ENCODE peak calls at places on chromosome 15, in ten cellular contexts. One of them, this sample, is unnamed.

GRCh38 chr15:69554321-69554961 is 101.8 kb downstream of the RPLP1 start:
- DNase-seq in MM.1S: no peak
- DNase-seq in thyroid gland: no peak
- DNase-seq in Panc1: no peak
- DNase-seq in pancreas: no peak
- DNase-seq in spleen: no peak
- DNase-seq in aorta: no peak
- DNase-seq in CD8-positive, alpha-beta T cell: no peak
- DNase-seq in HepG2: peak; percentile 14
- DNase-seq in stomach: peak; percentile 40
- DNase-seq in this sample: peak; percentile 100

GRCh38 chr15:57505949-57506391 is 85.7 kb upstream of the MYZAP start:
- DNase-seq in MM.1S: no peak
- DNase-seq in thyroid gland: peak; percentile 91
- DNase-seq in Panc1: no peak
- DNase-seq in pancreas: peak; percentile 92
- DNase-seq in spleen: no peak
- DNase-seq in aorta: peak; percentile 76
- DNase-seq in CD8-positive, alpha-beta T cell: no peak
- DNase-seq in HepG2: no peak
- DNase-seq in stomach: peak; percentile 90
- DNase-seq in this sample: no peak

GRCh38 chr15:85756411-85757072 is 38.2 kb downstream of the KLHL25 start:
- DNase-seq in MM.1S: no peak
- DNase-seq in thyroid gland: no peak
- DNase-seq in Panc1: no peak
- DNase-seq in pancreas: no peak
- DNase-seq in spleen: peak; percentile 51
- DNase-seq in aorta: no peak
- DNase-seq in CD8-positive, alpha-beta T cell: no peak
- DNase-seq in HepG2: no peak
- DNase-seq in stomach: no peak
- DNase-seq in this sample: no peak

GRCh38 chr15:67133738-67134576 is 68.6 kb downstream of the SMAD3 start:
- DNase-seq in MM.1S: peak; percentile 83
- DNase-seq in thyroid gland: peak; percentile 70
- DNase-seq in Panc1: no peak
- DNase-seq in pancreas: no peak
- DNase-seq in spleen: no peak
- DNase-seq in aorta: no peak
- DNase-seq in CD8-positive, alpha-beta T cell: peak; percentile 79
- DNase-seq in HepG2: no peak
- DNase-seq in stomach: no peak
- DNase-seq in this sample: no peak

GRCh38 chr15:80932989-80933388 is 56.6 kb downstream of the MESD start:
- DNase-seq in MM.1S: no peak
- DNase-seq in thyroid gland: no peak
- DNase-seq in Panc1: no peak
- DNase-seq in pancreas: no peak
- DNase-seq in spleen: peak; percentile 60
- DNase-seq in aorta: peak; percentile 66
- DNase-seq in CD8-positive, alpha-beta T cell: no peak
- DNase-seq in HepG2: no peak
- DNase-seq in stomach: no peak
- DNase-seq in this sample: no peak

GRCh38 chr15:51869074-51869425 is 39.6 kb downstream of the TMOD3 start:
- DNase-seq in MM.1S: no peak
- DNase-seq in thyroid gland: no peak
- DNase-seq in Panc1: no peak
- DNase-seq in pancreas: no peak
- DNase-seq in spleen: no peak
- DNase-seq in aorta: no peak
- DNase-seq in CD8-positive, alpha-beta T cell: no peak
- DNase-seq in HepG2: peak; percentile 36
- DNase-seq in stomach: no peak
- DNase-seq in this sample: peak; percentile 22

GRCh38 chr15:101027273-101027901 is 108.2 kb downstream of the LRRK1 start:
- DNase-seq in MM.1S: no peak
- DNase-seq in thyroid gland: no peak
- DNase-seq in Panc1: no peak
- DNase-seq in pancreas: peak; percentile 14
- DNase-seq in spleen: peak; percentile 75
- DNase-seq in aorta: peak; percentile 27
- DNase-seq in CD8-positive, alpha-beta T cell: no peak
- DNase-seq in HepG2: no peak
- DNase-seq in stomach: peak; percentile 25
- DNase-seq in this sample: no peak

GRCh38 chr15:90060797-90061196 is 41.5 kb downstream of the IDH2 start:
- DNase-seq in MM.1S: no peak
- DNase-seq in thyroid gland: no peak
- DNase-seq in Panc1: no peak
- DNase-seq in pancreas: no peak
- DNase-seq in spleen: no peak
- DNase-seq in aorta: no peak
- DNase-seq in CD8-positive, alpha-beta T cell: no peak
- DNase-seq in HepG2: no peak
- DNase-seq in stomach: no peak
- DNase-seq in this sample: no peak

GRCh38 chr15:93415576-93415975 is 326.6 kb upstream of the RGMA start:
- DNase-seq in MM.1S: no peak
- DNase-seq in thyroid gland: no peak
- DNase-seq in Panc1: no peak
- DNase-seq in pancreas: no peak
- DNase-seq in spleen: no peak
- DNase-seq in aorta: no peak
- DNase-seq in CD8-positive, alpha-beta T cell: no peak
- DNase-seq in HepG2: no peak
- DNase-seq in stomach: no peak
- DNase-seq in this sample: no peak

GRCh38 chr15:93413745-93414144 is 324.7 kb upstream of the RGMA start:
- DNase-seq in MM.1S: peak; percentile 6
- DNase-seq in thyroid gland: no peak
- DNase-seq in Panc1: no peak
- DNase-seq in pancreas: no peak
- DNase-seq in spleen: no peak
- DNase-seq in aorta: no peak
- DNase-seq in CD8-positive, alpha-beta T cell: no peak
- DNase-seq in HepG2: no peak
- DNase-seq in stomach: no peak
- DNase-seq in this sample: no peak

GRCh38 chr15:93418566-93418965 is 329.6 kb upstream of the RGMA start:
- DNase-seq in MM.1S: no peak
- DNase-seq in thyroid gland: no peak
- DNase-seq in Panc1: no peak
- DNase-seq in pancreas: no peak
- DNase-seq in spleen: no peak
- DNase-seq in aorta: no peak
- DNase-seq in CD8-positive, alpha-beta T cell: no peak
- DNase-seq in HepG2: no peak
- DNase-seq in stomach: no peak
- DNase-seq in this sample: no peak

GRCh38 chr15:93417156-93418077 is 328.4 kb upstream of the RGMA start:
- DNase-seq in MM.1S: no peak
- DNase-seq in thyroid gland: no peak
- DNase-seq in Panc1: no peak
- DNase-seq in pancreas: no peak
- DNase-seq in spleen: no peak
- DNase-seq in aorta: no peak
- DNase-seq in CD8-positive, alpha-beta T cell: no peak
- DNase-seq in HepG2: no peak
- DNase-seq in stomach: no peak
- DNase-seq in this sample: no peak

DNA sequence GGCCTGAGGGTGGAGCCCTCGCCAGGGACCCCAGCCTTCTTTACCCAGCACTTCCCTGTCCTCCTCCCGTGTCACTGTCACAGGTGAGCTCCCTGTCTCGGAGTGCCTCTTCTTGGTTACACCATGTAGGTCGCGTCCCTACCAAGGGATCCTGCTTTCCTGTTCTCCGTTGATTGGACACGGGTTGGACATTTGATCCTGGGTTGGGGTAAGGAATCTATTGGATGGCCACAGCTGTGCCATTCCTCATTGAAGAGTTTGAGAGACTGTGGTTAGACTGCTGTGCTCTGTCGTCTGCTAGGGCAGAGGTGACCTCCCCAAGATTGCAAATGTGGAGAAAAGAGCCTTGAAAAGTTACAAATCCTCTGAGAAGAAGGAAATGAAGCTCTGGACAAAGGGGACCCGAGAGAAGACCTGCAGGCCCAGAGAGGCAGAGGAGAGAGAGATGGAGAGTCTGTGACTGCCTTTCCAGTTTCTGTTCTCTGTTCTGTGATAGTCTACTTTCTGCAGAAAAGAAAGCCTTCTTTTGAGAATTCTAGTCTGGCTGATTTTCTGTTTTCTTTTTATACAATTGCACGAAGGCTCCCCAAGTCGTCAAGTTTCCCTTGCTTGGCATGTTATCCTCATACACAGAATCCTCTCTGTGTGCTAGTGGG is 325.7 kb upstream of the RGMA start:
- DNase-seq in MM.1S: no peak
- DNase-seq in thyroid gland: no peak
- DNase-seq in Panc1: no peak
- DNase-seq in pancreas: no peak
- DNase-seq in spleen: no peak
- DNase-seq in aorta: no peak
- DNase-seq in CD8-positive, alpha-beta T cell: no peak
- DNase-seq in HepG2: no peak
- DNase-seq in stomach: no peak
- DNase-seq in this sample: no peak
- H3K9me3 ChIP-seq in MM.1S: no peaks in the 10 kb centered on the region
- H3K9me3 ChIP-seq in thyroid gland: no peaks in the 10 kb centered on the region
- H3K9me3 ChIP-seq in Panc1: no peaks in the 10 kb centered on the region
- H3K9me3 ChIP-seq in pancreas: no peaks in the 10 kb centered on the region
- H3K9me3 ChIP-seq in spleen: no peaks in the 10 kb centered on the region
- H3K9me3 ChIP-seq in aorta: no peaks in the 10 kb centered on the region
- H3K9me3 ChIP-seq in CD8-positive, alpha-beta T cell: no peaks in the 10 kb centered on the region
- H3K9me3 ChIP-seq in HepG2: no peaks in the 10 kb centered on the region
- H3K9me3 ChIP-seq in stomach: no peaks in the 10 kb centered on the region
- H3K9me3 ChIP-seq in this sample: no peaks in the 10 kb centered on the region

GRCh38 chr15:25401511-25401910 is 37.3 kb downstream of the UBE3A start:
- DNase-seq in MM.1S: no peak
- DNase-seq in thyroid gland: no peak
- DNase-seq in Panc1: no peak
- DNase-seq in pancreas: no peak
- DNase-seq in spleen: no peak
- DNase-seq in aorta: no peak
- DNase-seq in CD8-positive, alpha-beta T cell: no peak
- DNase-seq in HepG2: no peak
- DNase-seq in stomach: no peak
- DNase-seq in this sample: no peak
- H3K9me3 ChIP-seq in MM.1S: no peaks in the 10 kb centered on the region
- H3K9me3 ChIP-seq in thyroid gland: no peaks in the 10 kb centered on the region
- H3K9me3 ChIP-seq in Panc1: no peaks in the 10 kb centered on the region
- H3K9me3 ChIP-seq in pancreas: no peaks in the 10 kb centered on the region
- H3K9me3 ChIP-seq in spleen: peaks cover 10% of the 10 kb centered on the region
- H3K9me3 ChIP-seq in aorta: peaks cover 5% of the 10 kb centered on the region
- H3K9me3 ChIP-seq in CD8-positive, alpha-beta T cell: no peaks in the 10 kb centered on the region
- H3K9me3 ChIP-seq in HepG2: no peaks in the 10 kb centered on the region
- H3K9me3 ChIP-seq in stomach: peaks cover 15% of the 10 kb centered on the region
- H3K9me3 ChIP-seq in this sample: no peaks in the 10 kb centered on the region

GRCh38 chr15:58582150-58582549 is 150.4 kb downstream of the LIPC start:
- DNase-seq in MM.1S: no peak
- DNase-seq in thyroid gland: no peak
- DNase-seq in Panc1: no peak
- DNase-seq in pancreas: no peak
- DNase-seq in spleen: no peak
- DNase-seq in aorta: no peak
- DNase-seq in CD8-positive, alpha-beta T cell: no peak
- DNase-seq in HepG2: no peak
- DNase-seq in stomach: no peak
- DNase-seq in this sample: no peak

GRCh38 chr15:58585668-58586461 is 154.1 kb downstream of the LIPC start:
- DNase-seq in MM.1S: no peak
- DNase-seq in thyroid gland: no peak
- DNase-seq in Panc1: no peak
- DNase-seq in pancreas: no peak
- DNase-seq in spleen: no peak
- DNase-seq in aorta: no peak
- DNase-seq in CD8-positive, alpha-beta T cell: no peak
- DNase-seq in HepG2: no peak
- DNase-seq in stomach: no peak
- DNase-seq in this sample: no peak

GRCh38 chr15:58587481-58587880 is 155.7 kb downstream of the LIPC start:
- DNase-seq in MM.1S: no peak
- DNase-seq in thyroid gland: no peak
- DNase-seq in Panc1: no peak
- DNase-seq in pancreas: no peak
- DNase-seq in spleen: no peak
- DNase-seq in aorta: no peak
- DNase-seq in CD8-positive, alpha-beta T cell: no peak
- DNase-seq in HepG2: no peak
- DNase-seq in stomach: no peak
- DNase-seq in this sample: no peak

GRCh38 chr15:58584789-58585461 is 153.1 kb downstream of the LIPC start:
- DNase-seq in MM.1S: no peak
- DNase-seq in thyroid gland: no peak
- DNase-seq in Panc1: no peak
- DNase-seq in pancreas: no peak
- DNase-seq in spleen: no peak
- DNase-seq in aorta: no peak
- DNase-seq in CD8-positive, alpha-beta T cell: no peak
- DNase-seq in HepG2: no peak
- DNase-seq in stomach: no peak
- DNase-seq in this sample: no peak

DNA sequence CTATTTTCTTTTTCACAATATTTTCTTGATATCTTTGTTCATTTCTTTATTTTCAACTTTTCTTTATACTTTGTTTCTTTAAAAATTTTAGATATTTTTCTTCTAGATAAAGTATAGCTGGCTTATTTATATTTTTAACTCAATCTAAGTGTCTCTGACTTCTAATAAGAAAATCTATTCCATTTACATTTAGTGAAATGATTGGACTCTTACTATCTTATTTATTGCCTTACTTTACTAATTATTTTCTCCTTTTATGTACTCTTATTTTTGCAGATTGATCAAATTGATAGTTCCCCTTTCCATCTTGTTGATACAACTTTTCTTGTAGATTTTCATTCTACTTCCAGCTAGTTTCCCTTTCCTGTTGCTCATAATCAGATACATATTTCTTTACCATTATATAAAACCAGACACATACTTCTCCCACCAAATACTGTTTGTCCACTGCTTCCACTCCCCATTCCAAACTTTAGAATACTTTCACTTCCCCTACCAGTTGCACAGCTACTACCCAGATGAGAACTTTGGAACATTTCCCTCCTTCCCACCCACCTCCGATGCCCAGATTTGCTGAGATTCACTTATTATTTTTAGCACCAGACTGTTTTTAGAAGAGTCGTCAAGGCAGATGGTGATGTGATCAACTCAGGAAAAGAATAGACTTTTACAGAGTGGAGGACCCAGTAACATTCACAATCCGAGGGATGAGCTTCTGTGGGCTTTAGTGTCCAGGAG is 151.5 kb downstream of the LIPC start:
- DNase-seq in MM.1S: no peak
- DNase-seq in thyroid gland: no peak
- DNase-seq in Panc1: no peak
- DNase-seq in pancreas: no peak
- DNase-seq in spleen: no peak
- DNase-seq in aorta: no peak
- DNase-seq in CD8-positive, alpha-beta T cell: no peak
- DNase-seq in HepG2: no peak
- DNase-seq in stomach: no peak
- DNase-seq in this sample: no peak
- H3K9me3 ChIP-seq in MM.1S: no peaks in the 10 kb centered on the region
- H3K9me3 ChIP-seq in thyroid gland: no peaks in the 10 kb centered on the region
- H3K9me3 ChIP-seq in Panc1: no peaks in the 10 kb centered on the region
- H3K9me3 ChIP-seq in pancreas: no peaks in the 10 kb centered on the region
- H3K9me3 ChIP-seq in spleen: peaks cover 8% of the 10 kb centered on the region
- H3K9me3 ChIP-seq in aorta: no peaks in the 10 kb centered on the region
- H3K9me3 ChIP-seq in CD8-positive, alpha-beta T cell: no peaks in the 10 kb centered on the region
- H3K9me3 ChIP-seq in HepG2: no peaks in the 10 kb centered on the region
- H3K9me3 ChIP-seq in stomach: no peaks in the 10 kb centered on the region
- H3K9me3 ChIP-seq in this sample: no peaks in the 10 kb centered on the region

GRCh38 chr15:99059010-99059981 is 45.6 kb upstream of the SYNM start:
- DNase-seq in MM.1S: peak; percentile 52
- DNase-seq in thyroid gland: peak; percentile 61
- DNase-seq in Panc1: peak; percentile 27
- DNase-seq in pancreas: peak; percentile 38
- DNase-seq in spleen: peak; percentile 92
- DNase-seq in aorta: peak; percentile 89
- DNase-seq in CD8-positive, alpha-beta T cell: no peak
- DNase-seq in HepG2: peak; percentile 65
- DNase-seq in stomach: peak; percentile 67
- DNase-seq in this sample: peak; percentile 52
- H3K9me3 ChIP-seq in MM.1S: no peaks in the 10 kb centered on the region
- H3K9me3 ChIP-seq in thyroid gland: no peaks in the 10 kb centered on the region
- H3K9me3 ChIP-seq in Panc1: no peaks in the 10 kb centered on the region
- H3K9me3 ChIP-seq in pancreas: no peaks in the 10 kb centered on the region
- H3K9me3 ChIP-seq in spleen: no peaks in the 10 kb centered on the region
- H3K9me3 ChIP-seq in aorta: no peaks in the 10 kb centered on the region
- H3K9me3 ChIP-seq in CD8-positive, alpha-beta T cell: no peaks in the 10 kb centered on the region
- H3K9me3 ChIP-seq in HepG2: no peaks in the 10 kb centered on the region
- H3K9me3 ChIP-seq in stomach: no peaks in the 10 kb centered on the region
- H3K9me3 ChIP-seq in this sample: no peaks in the 10 kb centered on the region